ENCODE peak calls at places on chromosomes 5 and 9, in four cellular contexts. G is K562, I is HepG2, S is H1. J is an unnamed sample.

GRCh38 chr9:33229359-33230120 is 10.4 kb upstream of the SPINK4 start:
- DNase-seq in I (peak), G (no peak), S (no peak), J (no peak)

GRCh38 chr9:120905794-120906248 is 20.8 kb downstream of the TRAF1 start:
- DNase-seq in S (no peak), I (no peak), G (peak), J (no peak)

GRCh38 chr5:81750308-81751008 is 439 bp downstream of the SSBP2 start:
- DNase-seq in I (no peak), G (peak), S (no peak), J (no peak)

GRCh38 chr5:85388752-85389151 is 1004.1 kb upstream of the EDIL3 start:
- DNase-seq in S (no peak), I (no peak), G (no peak), J (no peak)

GRCh38 chr9:93861736-93862358 is 93.3 kb downstream of the BARX1 start:
- DNase-seq in I (no peak), S (no peak), G (no peak), J (no peak)

GRCh38 chr9:121498150-121498486 is 1.5 kb downstream of the GGTA1 start:
- DNase-seq in G (peak), S (no peak), I (peak), J (peak)

GRCh38 chr5:90408571-90409317 is 812 bp downstream of the CETN3 start:
- DNase-seq in I (peak), S (no peak), G (peak), J (peak)

GRCh38 chr5:171521219-171521633 is 101.8 kb downstream of the FGF18 start:
- DNase-seq in I (no peak), S (no peak), G (no peak), J (no peak)

GRCh38 chr5:83654427-83654994 is 66.1 kb downstream of the HAPLN1 start:
- DNase-seq in I (no peak), S (no peak), G (no peak), J (no peak)

GRCh38 chr5:68544656-68545565 is 329.4 kb downstream of the PIK3R1 start:
- DNase-seq in I (no peak), S (no peak), G (no peak), J (no peak)

GRCh38 chr5:40570408-40571129 is 109.1 kb upstream of the PTGER4 start:
- DNase-seq in S (no peak), I (no peak), G (no peak), J (peak)

GRCh38 chr9:114156311-114156657 is 947 bp downstream of the COL27A1 start:
- DNase-seq in I (no peak), S (no peak), G (no peak), J (no peak)

GRCh38 chr9:108386859-108387384 is 468.9 kb downstream of the ACTL7B start:
- DNase-seq in I (no peak), G (no peak), S (no peak), J (no peak)

GRCh38 chr5:154197801-154198461 is 7.4 kb downstream of the GALNT10 start:
- DNase-seq in S (no peak), G (no peak), I (peak), J (peak)

GRCh38 chr5:177269232-177269895 is 34.2 kb downstream of the RAB24 start:
- DNase-seq in S (no peak), I (no peak), G (no peak), J (no peak)

GRCh38 chr5:171313481-171314206 is 4.6 kb downstream of the TLX3 start:
- DNase-seq in I (no peak), G (no peak), S (no peak), J (no peak)

GRCh38 chr5:134174841-134175839 is 1.6 kb downstream of the SKP1 start:
- DNase-seq in I (peak), G (no peak), S (no peak), J (no peak)

GRCh38 chr9:113409481-113409880 is 994 bp downstream of the POLE3 start:
- DNase-seq in G (no peak), I (no peak), S (no peak), J (no peak)

GRCh38 chr5:31990701-31991110 is 183.4 kb downstream of the GOLPH3 start:
- DNase-seq in S (no peak), I (no peak), G (no peak), J (no peak)

GRCh38 chr9:35193762-35194161 is 32.0 kb downstream of the UNC13B start:
- DNase-seq in I (peak), G (no peak), S (no peak), J (no peak)

GRCh38 chr5:135154197-135154596 is 120.2 kb upstream of the PITX1 start:
- DNase-seq in G (no peak), I (peak), S (no peak), J (no peak)

GRCh38 chr9:91824591-91825339 is 125.3 kb downstream of the ROR2 start:
- DNase-seq in S (no peak), I (no peak), G (no peak), J (no peak)

GRCh38 chr9:104386020-104386419 is 118.0 kb upstream of the OR13F1 start:
- DNase-seq in G (no peak), S (no peak), I (no peak), J (no peak)

GRCh38 chr5:34620185-34620584 is 35.9 kb upstream of the RAI14 start:
- DNase-seq in I (no peak), S (no peak), G (no peak), J (no peak)

GRCh38 chr5:100838048-100838473 is 65.0 kb downstream of the ST8SIA4 start:
- DNase-seq in I (no peak), G (no peak), S (no peak), J (no peak)

GRCh38 chr9:122333169-122333808 is 37.5 kb upstream of the PTGS1 start:
- DNase-seq in G (no peak), I (no peak), S (no peak), J (no peak)

GRCh38 chr5:73821003-73821402 is 195.0 kb downstream of the ARHGEF28 start:
- DNase-seq in I (no peak), S (no peak), G (no peak), J (no peak)

GRCh38 chr9:7656648-7657047 is 142.9 kb downstream of the DMAC1 start:
- DNase-seq in S (no peak), I (peak), G (no peak), J (no peak)

GRCh38 chr9:88534456-88535225 is at the start of gene NXNL2:
- DNase-seq in I (no peak), S (no peak), G (peak), J (no peak)

GRCh38 chr9:20369391-20369790 is 252.9 kb downstream of the MLLT3 start:
- DNase-seq in G (no peak), S (no peak), I (no peak), J (no peak)

GRCh38 chr9:129776938-129777768 is 24.3 kb upstream of the PTGES start:
- DNase-seq in S (no peak), I (peak), G (peak), J (no peak)

GRCh38 chr5:77987331-77987730 is 211.2 kb upstream of the TBCA start:
- DNase-seq in I (no peak), S (no peak), G (no peak), J (no peak)

GRCh38 chr9:115300896-115301295 is 182.9 kb upstream of the TNC start:
- DNase-seq in S (no peak), G (no peak), I (no peak), J (no peak)

GRCh38 chr5:10880934-10881333 is 119.9 kb upstream of the DAP start:
- DNase-seq in I (no peak), G (no peak), S (no peak), J (no peak)
- TF ChIP-seq ZNF274 in I (no peak), G (no peak), S (no peak), J (no peak)

GRCh38 chr5:138803935-138804334 is 50.7 kb downstream of the CTNNA1 start:
- DNase-seq in S (no peak), G (no peak), I (no peak), J (no peak)

GRCh38 chr5:138807182-138807581 is 54.0 kb downstream of the CTNNA1 start:
- DNase-seq in S (no peak), G (no peak), I (no peak), J (no peak)

GRCh38 chr5:138805096-138805495 is 51.9 kb downstream of the CTNNA1 start:
- DNase-seq in G (no peak), S (no peak), I (no peak), J (no peak)

GRCh38 chr5:138809391-138809790 is 56.2 kb downstream of the CTNNA1 start:
- DNase-seq in G (no peak), S (no peak), I (no peak), J (no peak)
- TF ChIP-seq RFX5 in G (no peak), S (no peak), I (no peak), J (no peak)

DNA sequence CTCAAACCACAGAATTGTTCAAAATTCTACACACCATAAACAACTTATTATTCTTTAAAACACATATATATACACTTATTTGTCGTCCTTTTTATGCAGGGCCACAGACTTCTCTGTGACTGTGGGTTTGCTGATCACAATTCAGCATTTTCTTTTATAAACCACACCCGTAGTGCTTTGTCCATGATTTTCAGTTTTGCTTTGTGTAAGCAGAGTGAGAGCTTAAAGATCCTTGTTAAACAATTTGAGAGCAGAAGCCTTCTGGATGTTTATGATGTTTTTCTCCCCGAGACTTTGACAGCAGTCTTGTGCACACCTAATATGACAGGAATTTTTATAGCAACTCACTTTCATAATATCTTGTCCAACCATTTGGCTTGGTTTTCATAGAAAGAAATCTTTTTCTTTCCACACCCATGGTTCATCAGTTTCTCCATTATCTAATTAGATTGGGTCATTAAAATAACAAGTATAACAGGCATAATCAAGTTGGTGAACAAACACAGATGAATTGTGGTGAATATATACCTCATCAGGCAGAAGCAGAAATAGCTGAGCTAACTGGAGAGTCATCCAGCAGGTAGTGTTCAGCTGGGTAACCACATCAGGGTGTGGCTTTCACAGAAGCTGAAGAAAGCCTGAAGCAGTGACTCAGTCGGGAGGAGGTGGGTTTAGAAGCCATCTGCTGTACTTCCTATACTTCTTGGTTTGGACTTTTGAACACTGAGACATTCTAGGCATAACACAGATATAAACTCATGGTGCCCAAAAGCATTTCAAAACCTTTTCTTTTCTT is 232.8 kb downstream of the DOCK8 start:
- DNase-seq in G (peak), S (no peak), I (no peak), J (no peak)
- TF ChIP-seq ZNF274 in G (no peak), S (no peak), I (no peak), J (no peak)

GRCh38 chr5:172939561-172939960 is 19.7 kb upstream of the RPL26L1 start:
- DNase-seq in S (no peak), G (no peak), I (no peak), J (no peak)

GRCh38 chr5:172933238-172933637 is 26.0 kb upstream of the RPL26L1 start:
- DNase-seq in I (no peak), S (no peak), G (no peak), J (no peak)

GRCh38 chr5:172939045-172939444 is 20.2 kb upstream of the RPL26L1 start:
- DNase-seq in I (peak), G (peak), S (no peak), J (no peak)

GRCh38 chr5:172935096-172935495 is 24.1 kb upstream of the RPL26L1 start:
- DNase-seq in I (no peak), S (no peak), G (no peak), J (no peak)

DNA sequence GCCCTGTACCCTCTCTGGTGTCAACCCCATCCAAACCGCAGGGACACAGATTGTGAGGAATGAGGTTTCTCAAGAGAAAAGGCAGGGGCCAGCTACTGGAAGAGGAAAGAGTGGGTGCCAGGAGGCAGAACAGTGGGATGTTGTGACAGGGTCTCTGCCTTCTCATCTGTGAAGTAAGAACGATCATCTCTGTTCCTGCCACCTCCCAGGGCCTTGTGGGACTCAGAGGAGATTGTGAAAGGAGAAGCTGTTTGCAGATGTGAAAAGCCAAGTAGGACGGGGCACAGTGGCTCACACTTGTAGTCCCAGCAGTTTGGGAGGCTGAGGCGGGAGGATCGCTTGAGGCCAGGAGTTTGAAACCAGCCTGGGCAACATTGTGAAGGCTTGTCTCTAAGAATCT is 22.8 kb upstream of the RPL26L1 start:
- DNase-seq in S (no peak), I (no peak), G (no peak), J (no peak)
- TF ChIP-seq RFX5 in S (no peak), I (no peak), G (no peak), J (no peak)

DNA sequence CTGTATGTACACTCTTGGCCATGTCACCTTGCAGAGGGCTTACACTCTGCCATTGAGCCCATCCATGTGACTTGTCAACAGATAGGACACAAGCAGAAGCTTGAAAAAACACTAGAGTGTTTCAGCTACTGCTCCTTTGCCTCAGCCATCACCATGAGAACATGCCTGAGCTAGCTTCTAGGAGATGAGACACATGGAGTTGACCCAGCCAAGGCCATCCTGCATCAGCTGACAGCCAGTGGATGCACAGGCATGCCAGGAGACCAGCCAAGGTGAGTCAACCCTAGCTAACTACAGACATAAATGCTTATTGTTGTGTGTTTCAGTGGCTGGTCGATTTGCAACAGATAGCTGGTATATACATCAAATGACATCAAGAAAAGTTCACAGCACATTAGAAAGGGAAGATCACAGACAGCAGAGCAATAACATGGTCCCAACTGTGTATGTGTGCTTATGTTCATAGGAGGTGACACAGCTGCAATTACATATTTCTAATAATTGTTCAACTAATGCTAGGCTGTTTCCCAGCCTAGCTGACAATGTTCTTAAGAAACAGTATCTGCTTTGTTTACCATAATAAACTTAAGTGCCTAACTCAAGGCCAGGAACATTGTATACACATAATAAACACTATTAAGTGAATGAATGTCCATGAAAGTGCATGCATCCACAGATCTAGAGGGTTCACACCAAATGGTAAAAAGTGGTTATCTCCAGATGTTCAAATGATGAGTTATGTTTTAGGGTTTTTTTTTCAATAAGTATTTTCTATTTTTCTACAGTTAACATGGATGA is 105.7 kb downstream of the SPOCK1 start:
- DNase-seq in G (no peak), S (no peak), I (no peak), J (no peak)
- TF ChIP-seq ZNF274 in G (no peak), S (no peak), I (no peak), J (no peak)

GRCh38 chr9:82539126-82539525 is 523.8 kb downstream of the RASEF start:
- DNase-seq in S (no peak), I (no peak), G (no peak), J (no peak)
- TF ChIP-seq RFX5 in S (no peak), I (no peak), G (no peak), J (no peak)

GRCh38 chr5:132136906-132137305 is 63.3 kb downstream of the CSF2 start:
- DNase-seq in S (no peak), I (no peak), G (no peak), J (no peak)
- TF ChIP-seq ZNF274 in S (no peak), I (no peak), G (no peak), J (no peak)

DNA sequence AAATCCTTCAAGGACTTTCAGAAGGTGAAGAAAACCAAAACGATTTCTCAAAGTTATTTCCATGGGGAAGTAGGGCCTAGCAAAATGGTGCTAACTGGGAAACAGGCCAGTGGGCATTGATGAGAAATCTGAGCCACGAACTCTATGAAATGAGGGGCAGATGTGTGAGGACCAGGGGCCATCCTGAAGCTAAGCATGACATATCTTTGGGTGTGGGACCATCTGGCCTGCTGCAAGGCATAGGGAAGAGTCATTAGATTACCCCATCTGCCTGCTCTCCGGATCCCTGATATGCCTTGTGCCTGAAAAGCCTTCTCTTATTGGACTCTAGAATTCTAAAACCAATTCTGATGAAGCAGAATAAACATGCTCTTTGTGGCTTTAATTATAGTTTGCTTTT is 143.8 kb downstream of the PALM2AKAP2 start:
- DNase-seq in G (no peak), S (no peak), I (no peak), J (no peak)
- TF ChIP-seq RFX5 in G (no peak), S (no peak), I (no peak), J (no peak)

GRCh38 chr5:97019435-97020117 is 83.7 kb downstream of the LNPEP start:
- DNase-seq in G (no peak), I (no peak), S (peak), J (no peak)
- TF ChIP-seq ZNF274 in G (no peak), I (no peak), S (no peak), J (no peak)

GRCh38 chr5:61569353-61569752 is 237.3 kb downstream of the ZSWIM6 start:
- DNase-seq in G (no peak), S (no peak), I (no peak), J (no peak)

GRCh38 chr5:61567337-61567736 is 235.3 kb downstream of the ZSWIM6 start:
- DNase-seq in S (no peak), G (no peak), I (no peak), J (no peak)

GRCh38 chr5:61559722-61560121 is 227.7 kb downstream of the ZSWIM6 start:
- DNase-seq in S (no peak), I (no peak), G (no peak), J (no peak)

DNA sequence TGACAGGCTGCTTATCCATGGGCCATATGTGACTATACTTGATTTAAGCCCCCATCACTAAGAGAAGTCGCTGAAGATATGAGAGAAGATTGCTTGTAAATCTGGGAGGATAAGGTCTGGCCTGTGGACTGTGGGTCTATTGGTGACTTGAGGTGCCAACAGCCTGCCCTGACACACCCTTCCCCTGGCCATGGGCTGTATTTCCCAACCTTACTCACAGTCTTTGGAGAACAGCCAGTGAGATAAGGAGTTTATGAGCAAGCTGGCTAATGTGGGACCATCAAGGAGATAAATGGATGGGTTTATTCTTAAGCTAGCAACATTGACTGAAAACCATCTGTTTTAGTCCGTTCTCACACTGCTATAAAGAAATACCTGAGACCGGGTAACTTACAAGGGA is 231.3 kb downstream of the ZSWIM6 start:
- DNase-seq in G (no peak), S (no peak), I (no peak), J (no peak)
- TF ChIP-seq RFX5 in G (no peak), S (no peak), I (no peak), J (no peak)